ENCODE peak calls at places on chromosomes 2 and 18, in four cellular contexts. R is IMR-90, W is T-helper 9 cell, G is astrocyte of the spinal cord. X is an unnamed sample.

GRCh38 chr2:120342451-120342850 is 3.5 kb upstream of the INHBB start:
- DNase-seq in W (no peak), G (no peak), R (no peak), X (no peak)

GRCh38 chr2:197700960-197701359 is 4.2 kb upstream of the MARS2 start:
- DNase-seq in W (no peak), R (no peak), G (no peak), X (no peak)

GRCh38 chr2:67255933-67256615 is 141.1 kb upstream of the ETAA1 start:
- DNase-seq in R (peak; percentile 96), G (peak; percentile 71), W (no peak), X (no peak)

GRCh38 chr2:176681584-176682115 is 412.4 kb downstream of the MTX2 start:
- DNase-seq in R (no peak), W (no peak), G (no peak), X (no peak)

GRCh38 chr2:8592736-8593135 is 89.1 kb upstream of the ID2 start:
- DNase-seq in W (no peak), R (no peak), G (no peak), X (no peak)

GRCh38 chr2:233035426-233036161 is 3.1 kb downstream of the NEU2 start:
- DNase-seq in G (no peak), R (no peak), W (no peak), X (no peak)

GRCh38 chr2:105771841-105772240 is 27.1 kb downstream of the NCK2 start:
- DNase-seq in G (no peak), W (no peak), R (no peak), X (no peak)

GRCh38 chr2:179428659-179429058 is 164.0 kb upstream of the SESTD1 start:
- DNase-seq in G (peak; percentile 17), R (no peak), W (no peak), X (no peak)

GRCh38 chr18:26458526-26459232 is 89.7 kb downstream of the KCTD1 start:
- DNase-seq in G (peak; percentile 67), W (no peak), R (peak; percentile 80), X (no peak)

GRCh38 chr18:62814114-62814759 is 98.9 kb downstream of the PHLPP1 start:
- DNase-seq in G (peak; percentile 17), W (no peak), R (no peak), X (no peak)

GRCh38 chr2:12032421-12032820 is 286.0 kb downstream of the LPIN1 start:
- DNase-seq in R (no peak), G (no peak), W (no peak), X (no peak)

GRCh38 chr18:73975266-73975665 is 172.4 kb downstream of the FBXO15 start:
- DNase-seq in G (peak; percentile 95), R (peak; percentile 31), W (no peak), X (no peak)

GRCh38 chr2:36355157-36355889 is at the start of gene CRIM1:
- DNase-seq in R (peak; percentile 91), W (peak; percentile 25), G (peak; percentile 95), X (peak; percentile 90)

GRCh38 chr18:702957-703659 is 9.3 kb downstream of the ENOSF1 start:
- DNase-seq in W (no peak), R (peak; percentile 91), G (peak; percentile 81), X (peak; percentile 43)

GRCh38 chr2:220191031-220191430 is 563.6 kb downstream of the SLC4A3 start:
- DNase-seq in G (no peak), R (peak; percentile 28), W (no peak), X (no peak)

GRCh38 chr18:54742654-54743053 is 85.6 kb upstream of the RAB27B start:
- DNase-seq in G (peak; percentile 96), W (no peak), R (peak; percentile 99), X (no peak)

GRCh38 chr2:142840438-142840837 is 37.0 kb upstream of the KYNU start:
- DNase-seq in W (no peak), G (no peak), R (no peak), X (no peak)

GRCh38 chr2:26043862-26044736 is 10.2 kb downstream of the RAB10 start:
- DNase-seq in G (peak; percentile 14), W (no peak), R (no peak), X (no peak)

GRCh38 chr18:8609711-8610441 is 639 bp downstream of the RAB12 start:
- DNase-seq in R (no peak), W (no peak), G (no peak), X (no peak)

GRCh38 chr18:73835656-73836055 is 312.0 kb downstream of the FBXO15 start:
- DNase-seq in G (no peak), R (peak; percentile 32), W (no peak), X (no peak)

GRCh38 chr2:128645631-128646030 is 327.0 kb upstream of the HS6ST1 start:
- DNase-seq in W (no peak), R (no peak), G (no peak), X (peak; percentile 48)

GRCh38 chr2:66421618-66422017 is 13.3 kb upstream of the MEIS1 start:
- DNase-seq in W (no peak), G (no peak), R (no peak), X (no peak)

GRCh38 chr2:108805782-108806181 is 19.2 kb downstream of the CCDC138 start:
- DNase-seq in R (no peak), W (no peak), G (no peak), X (no peak)

GRCh38 chr2:71930073-71930681 is 217.5 kb downstream of the CYP26B1 start:
- DNase-seq in G (no peak), W (no peak), R (no peak), X (peak; percentile 64)

GRCh38 chr2:158761626-158762025 is 33.5 kb upstream of the DAPL1 start:
- DNase-seq in R (peak; percentile 27), W (no peak), G (peak; percentile 38), X (no peak)

GRCh38 chr2:230951396-230951795 is 26.4 kb upstream of the GPR55 start:
- DNase-seq in W (no peak), R (no peak), G (no peak), X (no peak)

GRCh38 chr2:70831861-70832260 is 3.8 kb downstream of the CD207 start:
- DNase-seq in R (no peak), W (no peak), G (no peak), X (no peak)

GRCh38 chr18:76258209-76258608 is 236.8 kb downstream of the ZNF516 start:
- DNase-seq in R (peak; percentile 19), W (no peak), G (no peak), X (no peak)

GRCh38 chr2:75765798-75766197 is 55.1 kb upstream of the GCFC2 start:
- DNase-seq in G (no peak), W (no peak), R (no peak), X (no peak)

GRCh38 chr2:65366595-65367125 is 65.7 kb downstream of the SPRED2 start:
- DNase-seq in W (no peak), G (peak; percentile 95), R (peak; percentile 98), X (no peak)

GRCh38 chr2:39492095-39492590 is 55.1 kb upstream of the MAP4K3 start:
- DNase-seq in W (no peak), G (peak; percentile 94), R (peak; percentile 98), X (no peak)

GRCh38 chr2:83191316-83191715 is 1267.8 kb downstream of the SUCLG1 start:
- DNase-seq in R (no peak), G (no peak), W (no peak), X (no peak)

GRCh38 chr18:4319738-4320677 is 135.1 kb downstream of the DLGAP1 start:
- DNase-seq in G (no peak), R (no peak), W (no peak), X (no peak)

GRCh38 chr2:235232474-235233435 is 261.1 kb upstream of the AGAP1 start:
- DNase-seq in R (no peak), W (no peak), G (no peak), X (no peak)

X was measured in type B pancreatic cell.